ENCODE peak calls at places on chromosome 15, in ten cellular contexts. Q is CD4-positive, alpha-beta T cell; I is NCI-H446; W is NCI-H1092 treated with DMSO at 0.1 percent for 48 hours; J is MM.1S; V is NCI-H510A treated with DMSO at 0.1 percent for 48 hours; M is nephron progenitor cell; E is fibroblast of pulmonary artery; P is GDM1; O is D721Med. X is an unnamed sample.

GRCh38 chr15:45603881-45604280 is 16.7 kb downstream of the BLOC1S6 start:
- DNase-seq in Q (no peak), I (no peak), W (no peak), J (no peak), V (no peak), M (no peak), E (no peak), P (no peak), O (no peak), X (no peak)

GRCh38 chr15:31004220-31004733 is 12.8 kb upstream of the MTMR10 start:
- DNase-seq in Q (no peak), I (no peak), W (no peak), J (peak; percentile 99), V (no peak), M (peak; percentile 12), E (no peak), P (peak; percentile 92), O (no peak), X (peak; percentile 68)

GRCh38 chr15:58840048-58840447 is 68.9 kb downstream of the MINDY2 start:
- DNase-seq in Q (no peak), I (no peak), W (no peak), J (no peak), V (no peak), M (no peak), E (peak; percentile 96), P (no peak), O (no peak), X (no peak)

GRCh38 chr15:64895285-64896065 is 16.2 kb upstream of the ANKDD1A start:
- DNase-seq in Q (no peak), I (no peak), W (no peak), J (peak; percentile 90), V (no peak), M (no peak), E (peak; percentile 58), P (peak; percentile 64), O (no peak), X (peak; percentile 67)

GRCh38 chr15:80999623-81000036 is 1.1 kb upstream of the TLNRD1 start:
- DNase-seq in Q (peak; percentile 27), I (no peak), W (no peak), J (peak; percentile 90), V (peak; percentile 14), M (no peak), E (no peak), P (no peak), O (no peak), X (peak; percentile 31)

GRCh38 chr15:65666257-65666656 is 44.5 kb downstream of the SLC24A1 start:
- DNase-seq in Q (no peak), I (no peak), W (no peak), J (no peak), V (no peak), M (no peak), E (peak; percentile 71), P (no peak), O (no peak), X (no peak)

GRCh38 chr15:96410175-96411055 is 79.9 kb downstream of the NR2F2 start:
- DNase-seq in Q (no peak), I (no peak), W (no peak), J (no peak), V (peak; percentile 0), M (peak; percentile 21), E (no peak), P (no peak), O (no peak), X (no peak)

GRCh38 chr15:68994149-68994548 is 20.3 kb upstream of the NOX5 start:
- DNase-seq in Q (no peak), I (no peak), W (no peak), J (no peak), V (no peak), M (no peak), E (peak; percentile 28), P (no peak), O (no peak), X (no peak)

GRCh38 chr15:74873756-74874424 is 725 bp upstream of the SCAMP2 start:
- DNase-seq in Q (no peak), I (peak; percentile 26), W (no peak), J (peak; percentile 30), V (no peak), M (peak; percentile 29), E (peak; percentile 13), P (no peak), O (no peak), X (no peak)

GRCh38 chr15:76976572-76977270 is 18.2 kb upstream of the PSTPIP1 start:
- DNase-seq in Q (no peak), I (no peak), W (no peak), J (no peak), V (no peak), M (no peak), E (no peak), P (no peak), O (no peak), X (peak; percentile 55)

GRCh38 chr15:89836255-89837133 is 21.8 kb upstream of the ANPEP start:
- DNase-seq in Q (no peak), I (no peak), W (no peak), J (no peak), V (no peak), M (no peak), E (peak; percentile 95), P (no peak), O (no peak), X (no peak)

GRCh38 chr15:77654975-77655374 is 22.3 kb upstream of the LINGO1 start:
- DNase-seq in Q (no peak), I (no peak), W (no peak), J (no peak), V (no peak), M (peak; percentile 40), E (no peak), P (no peak), O (no peak), X (no peak)

GRCh38 chr15:41928637-41929620 is 35.1 kb upstream of the SPTBN5 start:
- DNase-seq in Q (no peak), I (no peak), W (no peak), J (no peak), V (no peak), M (no peak), E (no peak), P (no peak), O (no peak), X (peak; percentile 74)

X was measured in GM10248.